ENCODE peak calls at places on chromosome 20, in nine cellular contexts. W is fibroblast of lung, N is BE2C, Q is tibial artery, H is HFFc6, V is suprapubic skin, U is mammary epithelial cell, P is GM06990, C is lower leg skin. J is an unnamed sample.

GRCh38 chr20:20267685-20268429 is 100.0 kb upstream of the INSM1 start:
- DNase-seq in U (no peak), V (no peak), Q (no peak), N (peak), W (no peak), C (no peak), H (no peak), P (no peak), J (no peak)

GRCh38 chr20:58611236-58612020 is 39.7 kb upstream of the STX16 start:
- DNase-seq in V (no peak), N (no peak), C (no peak), Q (no peak), H (no peak), W (no peak), U (peak), P (no peak), J (no peak)

GRCh38 chr20:9981834-9982233 is 53.0 kb upstream of the ANKEF1 start:
- DNase-seq in P (no peak), H (no peak), W (peak), U (no peak), Q (no peak), C (no peak), V (no peak), N (peak), J (no peak)

GRCh38 chr20:3168079-3168828 is 5.1 kb downstream of the LZTS3 start:
- DNase-seq in Q (peak), V (no peak), U (no peak), W (no peak), H (no peak), P (no peak), N (no peak), C (peak), J (no peak)

GRCh38 chr20:50020283-50020682 is 37.5 kb downstream of the SNAI1 start:
- DNase-seq in C (no peak), W (peak), N (no peak), U (peak), V (no peak), H (peak), Q (no peak), P (no peak), J (no peak)

GRCh38 chr20:61912665-61913422 is 152.8 kb downstream of the TAF4 start:
- DNase-seq in Q (no peak), C (no peak), P (peak), H (no peak), V (no peak), U (no peak), N (no peak), W (no peak), J (no peak)

GRCh38 chr20:44411020-44411756 is 55.7 kb downstream of the HNF4A start:
- DNase-seq in V (no peak), W (no peak), N (no peak), P (no peak), C (no peak), Q (no peak), H (no peak), U (no peak), J (no peak)

GRCh38 chr20:1757072-1757471 is 99.5 kb upstream of the SIRPG start:
- DNase-seq in C (no peak), V (no peak), Q (no peak), N (no peak), W (no peak), U (no peak), P (no peak), H (no peak), J (no peak)

GRCh38 chr20:44460795-44461141 is 14.9 kb upstream of the TTPAL start:
- DNase-seq in V (no peak), W (peak), N (peak), H (peak), Q (no peak), P (no peak), C (no peak), U (peak), J (no peak)

GRCh38 chr20:47319517-47320252 is 36.8 kb downstream of the ZMYND8 start:
- DNase-seq in H (peak), W (peak), N (no peak), P (no peak), C (peak), V (peak), Q (no peak), U (peak), J (peak)

GRCh38 chr20:44696315-44696714 is 18.9 kb upstream of the CCN5 start:
- DNase-seq in P (no peak), H (no peak), V (no peak), U (no peak), Q (peak), C (no peak), N (no peak), W (no peak), J (no peak)

GRCh38 chr20:53547664-53548239 is 45.9 kb downstream of the ZNF217 start:
- DNase-seq in N (peak), H (peak), Q (no peak), V (no peak), P (no peak), U (peak), C (no peak), W (peak), J (no peak)

GRCh38 chr20:3751664-3752385 is 15.7 kb downstream of the ADISSP start:
- DNase-seq in P (peak), V (no peak), N (peak), U (no peak), Q (no peak), W (peak), C (no peak), H (no peak), J (no peak)

GRCh38 chr20:44010162-44010704 is 95.6 kb downstream of the TOX2 start:
- DNase-seq in U (no peak), H (no peak), N (peak), Q (no peak), V (no peak), C (peak), W (no peak), P (no peak), J (no peak)

GRCh38 chr20:44142416-44142815 is 44.6 kb downstream of the JPH2 start:
- DNase-seq in C (no peak), V (no peak), N (no peak), P (no peak), H (no peak), W (peak), Q (no peak), U (no peak), J (no peak)

GRCh38 chr20:50378170-50379000 is 131.8 kb upstream of the PTPN1 start:
- DNase-seq in N (no peak), Q (no peak), C (no peak), H (no peak), V (no peak), U (no peak), P (no peak), W (no peak), J (no peak)

GRCh38 chr20:8414611-8415274 is 282.7 kb downstream of the PLCB1 start:
- DNase-seq in V (no peak), U (peak), H (peak), N (peak), W (peak), C (no peak), Q (no peak), P (peak), J (no peak)

GRCh38 chr20:17533396-17533795 is 2.2 kb upstream of the BFSP1 start:
- DNase-seq in N (peak), U (peak), V (no peak), P (no peak), H (peak), Q (no peak), W (peak), C (no peak), J (no peak)

GRCh38 chr20:54043044-54043967 is 27.1 kb downstream of the BCAS1 start:
- DNase-seq in V (peak), P (no peak), Q (no peak), N (no peak), U (peak), C (no peak), H (no peak), W (peak), J (no peak)

GRCh38 chr20:50821994-50822393 is 27.1 kb downstream of the BCAS4 start:
- DNase-seq in Q (no peak), W (no peak), V (no peak), H (no peak), C (no peak), U (no peak), N (no peak), P (peak), J (no peak)

GRCh38 chr20:18754030-18754659 is 59.4 kb upstream of the SCP2D1 start:
- DNase-seq in V (no peak), N (no peak), U (no peak), C (no peak), W (peak), H (no peak), P (no peak), Q (no peak), J (no peak)

GRCh38 chr20:52083627-52084232 is 107.8 kb downstream of the ZFP64 start:
- DNase-seq in Q (no peak), H (peak), U (peak), V (no peak), N (peak), P (no peak), W (peak), C (no peak), J (no peak)

GRCh38 chr20:3818155-3819151 is 1.9 kb upstream of the AP5S1 start:
- DNase-seq in V (no peak), W (peak), H (peak), P (no peak), C (no peak), N (peak), U (peak), Q (no peak), J (no peak)

GRCh38 chr20:1950836-1951235 is 43.0 kb downstream of the PDYN start:
- DNase-seq in P (no peak), Q (no peak), N (no peak), H (no peak), W (no peak), C (peak), V (peak), U (no peak), J (no peak)

GRCh38 chr20:51749674-51750036 is 18.5 kb downstream of the ATP9A start:
- DNase-seq in P (no peak), H (peak), W (peak), V (no peak), C (no peak), Q (no peak), U (peak), N (no peak), J (no peak)

GRCh38 chr20:1137236-1137635 is 18.8 kb downstream of the PSMF1 start:
- DNase-seq in Q (no peak), U (no peak), W (no peak), V (no peak), H (no peak), P (no peak), N (no peak), C (no peak), J (no peak)

GRCh38 chr20:24497851-24498250 is 28.4 kb downstream of the SYNDIG1 start:
- DNase-seq in H (no peak), C (peak), N (peak), P (no peak), V (no peak), Q (no peak), U (peak), W (peak), J (no peak)

GRCh38 chr20:51306521-51307358 is 235.8 kb downstream of the NFATC2 start:
- DNase-seq in H (peak), P (peak), C (peak), Q (peak), N (peak), W (peak), V (peak), U (peak), J (peak)

GRCh38 chr20:4090756-4091331 is 75.5 kb upstream of the RNF24 start:
- DNase-seq in C (no peak), U (peak), H (peak), V (no peak), P (no peak), Q (no peak), N (no peak), W (peak), J (peak)

GRCh38 chr20:378961-379336 is 1.6 kb upstream of the TRIB3 start:
- DNase-seq in C (no peak), V (no peak), Q (no peak), H (no peak), P (no peak), U (no peak), W (no peak), N (no peak), J (no peak)

GRCh38 chr20:51064160-51064559 is 41.3 kb upstream of the KCNG1 start:
- DNase-seq in P (no peak), V (no peak), U (no peak), C (no peak), N (no peak), W (no peak), H (no peak), Q (no peak), J (no peak)

GRCh38 chr20:8388146-8388545 is 256.1 kb downstream of the PLCB1 start:
- DNase-seq in H (peak), Q (no peak), C (no peak), P (no peak), V (no peak), W (peak), U (peak), N (no peak), J (no peak)

GRCh38 chr20:2304180-2304579 is 8.4 kb downstream of the TGM3 start:
- DNase-seq in P (no peak), W (no peak), U (no peak), Q (no peak), H (no peak), N (no peak), C (peak), V (peak), J (no peak)

GRCh38 chr20:36836591-36837329 is 39.2 kb upstream of the TLDC2 start:
- DNase-seq in Q (no peak), P (peak), U (no peak), C (no peak), N (peak), W (no peak), H (peak), V (no peak), J (no peak)

GRCh38 chr20:38221041-38221589 is 39.4 kb downstream of the KIAA1755 start:
- DNase-seq in P (peak), W (peak), V (peak), H (peak), U (peak), N (peak), Q (peak), C (peak), J (peak)

DNA sequence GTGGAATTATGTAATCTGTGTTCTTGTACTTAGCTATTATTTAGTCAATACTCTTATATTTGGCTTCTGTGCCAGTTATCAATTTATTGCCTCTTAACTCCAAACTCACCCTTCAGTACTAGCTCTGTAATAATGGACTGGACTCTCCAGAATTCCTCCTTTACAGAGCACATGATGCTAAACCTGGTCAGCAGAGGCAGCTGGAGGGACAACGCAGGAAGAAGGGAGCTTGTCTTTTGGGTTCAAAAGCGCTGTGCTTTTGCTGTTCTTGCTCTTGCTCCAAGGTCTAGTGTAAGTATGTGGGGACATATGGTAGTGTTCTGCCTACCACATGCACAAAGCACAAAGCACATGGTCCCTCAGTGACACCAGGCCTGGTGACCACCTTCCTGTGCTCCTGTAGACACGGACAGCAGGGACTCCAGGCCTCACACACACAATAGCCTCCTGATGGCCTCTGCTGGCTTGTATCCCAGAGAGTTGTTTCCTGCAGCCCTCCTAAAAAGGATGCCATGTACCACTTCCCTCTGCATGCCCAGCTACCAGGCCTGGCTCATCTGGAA is 46.1 kb downstream of the CHD6 start:
- DNase-seq in W (no peak), N (no peak), P (no peak), C (no peak), V (no peak), U (no peak), H (no peak), Q (no peak), J (no peak)
- TF ChIP-seq CTCF in W (no peak), N (no peak), P (no peak), C (no peak), V (no peak), U (no peak), H (peak), Q (no peak), J (no peak)

GRCh38 chr20:22512911-22513489 is 71.4 kb downstream of the FOXA2 start:
- DNase-seq in N (no peak), P (no peak), Q (no peak), H (no peak), V (no peak), C (no peak), W (no peak), U (no peak), J (no peak)
- TF ChIP-seq CTCF in N (no peak), P (no peak), Q (no peak), H (no peak), V (no peak), C (no peak), W (no peak), U (no peak), J (no peak)

GRCh38 chr20:7108929-7109328 is 341.4 kb downstream of the BMP2 start:
- DNase-seq in C (no peak), V (no peak), N (no peak), U (no peak), Q (no peak), P (no peak), W (no peak), H (no peak), J (no peak)

GRCh38 chr20:7113577-7114466 is 346.3 kb downstream of the BMP2 start:
- DNase-seq in H (no peak), C (no peak), V (no peak), U (peak), P (no peak), Q (no peak), W (peak), N (peak), J (no peak)
- TF ChIP-seq CTCF in H (no peak), C (no peak), V (no peak), U (peak), P (no peak), Q (no peak), W (peak), N (peak), J (peak)

GRCh38 chr20:32438331-32438858 is 80.3 kb downstream of the ASXL1 start:
- DNase-seq in W (no peak), N (no peak), U (no peak), P (no peak), C (peak), H (no peak), Q (no peak), V (no peak), J (no peak)

GRCh38 chr20:32436968-32437367 is 78.8 kb downstream of the ASXL1 start:
- DNase-seq in Q (no peak), N (no peak), V (no peak), P (no peak), C (peak), W (no peak), H (no peak), U (no peak), J (no peak)

GRCh38 chr20:32436142-32436861 is 78.2 kb downstream of the ASXL1 start:
- DNase-seq in C (peak), W (no peak), P (no peak), N (no peak), H (no peak), V (no peak), Q (no peak), U (no peak), J (no peak)

GRCh38 chr20:32439132-32439829 is 81.2 kb downstream of the ASXL1 start:
- DNase-seq in U (no peak), N (no peak), V (no peak), H (peak), Q (no peak), C (peak), W (peak), P (no peak), J (peak)

GRCh38 chr20:32437391-32438074 is 79.4 kb downstream of the ASXL1 start:
- DNase-seq in V (no peak), C (peak), W (no peak), N (no peak), U (no peak), P (no peak), H (no peak), Q (no peak), J (no peak)
- TF ChIP-seq CTCF in V (no peak), C (no peak), W (no peak), N (peak), U (peak), P (peak), H (peak), Q (no peak), J (peak)

DNA sequence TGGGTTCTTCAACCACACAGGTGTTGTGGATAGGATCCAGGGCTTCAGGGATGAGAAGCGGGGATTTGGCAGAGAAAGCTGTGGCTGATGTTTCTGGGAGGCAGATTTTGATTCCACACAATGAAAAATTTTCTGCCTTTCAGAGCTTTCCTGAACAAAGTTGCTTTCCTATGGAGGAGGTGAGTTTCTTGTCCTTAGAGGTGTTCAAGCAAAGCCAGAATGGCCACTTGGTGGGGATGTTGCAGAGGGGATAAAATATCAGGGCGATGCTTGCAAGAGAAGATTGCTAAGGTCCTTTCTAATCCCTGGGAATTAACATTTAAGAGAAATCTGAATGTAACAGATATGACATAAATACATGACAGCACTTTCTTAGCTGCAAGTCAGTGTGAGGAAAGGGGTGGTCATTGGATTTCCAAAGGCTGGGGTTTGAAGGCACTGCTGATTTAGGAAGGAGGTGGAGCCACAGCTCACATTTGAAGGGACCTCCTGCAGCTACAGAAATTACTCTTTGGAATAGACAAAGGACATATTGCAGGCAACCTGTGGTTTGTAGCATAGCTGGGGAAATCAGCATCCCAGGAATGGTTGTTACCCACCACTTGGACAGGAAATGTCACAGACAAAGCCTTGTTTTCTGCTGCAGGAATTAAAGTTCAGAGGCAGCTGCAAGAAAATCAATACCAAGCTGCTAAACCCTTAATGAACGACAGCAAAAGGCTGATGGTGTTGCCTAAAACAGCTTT is 271.1 kb upstream of the CHD6 start:
- DNase-seq in N (peak), Q (no peak), C (no peak), P (no peak), U (no peak), W (no peak), H (no peak), V (no peak), J (no peak)
- TF ChIP-seq CTCF in N (peak), Q (no peak), C (no peak), P (peak), U (peak), W (no peak), H (no peak), V (no peak), J (peak)

GRCh38 chr20:63180541-63181185 is 35.3 kb downstream of the YTHDF1 start:
- DNase-seq in V (no peak), Q (no peak), N (no peak), C (no peak), U (no peak), H (no peak), P (no peak), W (no peak), J (no peak)

GRCh38 chr20:63178445-63178818 is 37.5 kb downstream of the YTHDF1 start:
- DNase-seq in N (no peak), U (no peak), C (no peak), H (no peak), V (no peak), W (no peak), Q (no peak), P (no peak), J (no peak)

GRCh38 chr20:63177785-63178444 is 38.0 kb downstream of the YTHDF1 start:
- DNase-seq in P (no peak), C (no peak), V (no peak), Q (no peak), N (no peak), H (no peak), W (no peak), U (no peak), J (no peak)

GRCh38 chr20:63179876-63180275 is 36.1 kb downstream of the YTHDF1 start:
- DNase-seq in V (no peak), Q (no peak), U (no peak), H (no peak), W (no peak), N (no peak), C (no peak), P (no peak), J (no peak)

GRCh38 chr20:63178889-63179751 is 36.8 kb downstream of the YTHDF1 start:
- DNase-seq in N (peak), H (peak), C (no peak), Q (no peak), W (no peak), P (peak), V (no peak), U (no peak), J (no peak)
- TF ChIP-seq CTCF in N (peak), H (peak), C (no peak), Q (peak), W (peak), P (peak), V (peak), U (peak), J (peak)